ENCODE peak calls at places on chromosomes 7 and 10, in nine cellular contexts. Z is brain microvascular endothelial cell, R is astrocyte of the cerebellum, H is cardiac muscle cell, F is A549, W is heart right ventricle, E is colonic mucosa, J is AG04450, V is SK-N-SH. T is an unnamed sample.

GRCh38 chr7:103784887-103785286 is 204.6 kb downstream of the RELN start:
- DNase-seq in Z (no peak), R (no peak), H (no peak), F (no peak), W (no peak), E (no peak), J (no peak), V (no peak), T (no peak)

GRCh38 chr7:82036146-82036886 is 266.5 kb upstream of the HGF start:
- DNase-seq in Z (peak; percentile 70), R (peak; percentile 33), H (no peak), F (no peak), W (no peak), E (no peak), J (no peak), V (no peak), T (no peak)

GRCh38 chr7:33494473-33494872 is 365.1 kb downstream of the BBS9 start:
- DNase-seq in Z (no peak), R (no peak), H (no peak), F (no peak), W (no peak), E (no peak), J (no peak), V (no peak), T (peak; percentile 16)

GRCh38 chr10:88278912-88279311 is 304.2 kb downstream of the RNLS start:
- DNase-seq in Z (peak; percentile 33), R (no peak), H (no peak), F (no peak), W (no peak), E (no peak), J (no peak), V (no peak), T (no peak)

GRCh38 chr7:106012935-106013439 is 49.9 kb downstream of the CDHR3 start:
- DNase-seq in Z (no peak), R (peak; percentile 77), H (peak; percentile 55), F (no peak), W (no peak), E (no peak), J (peak; percentile 85), V (peak; percentile 61), T (peak; percentile 18)

GRCh38 chr10:125146791-125147604 is 13.4 kb downstream of the CTBP2 start:
- DNase-seq in Z (peak; percentile 85), R (no peak), H (no peak), F (peak; percentile 70), W (no peak), E (peak; percentile 45), J (no peak), V (no peak), T (peak; percentile 81)

GRCh38 chr7:32453286-32454011 is 36.7 kb downstream of the LSM5 start:
- DNase-seq in Z (no peak), R (no peak), H (no peak), F (peak; percentile 15), W (no peak), E (no peak), J (no peak), V (no peak), T (no peak)

GRCh38 chr10:59361659-59362183 is 628 bp downstream of the FAM13C start:
- DNase-seq in Z (peak; percentile 11), R (no peak), H (no peak), F (no peak), W (no peak), E (no peak), J (no peak), V (no peak), T (no peak)

GRCh38 chr7:152663101-152663740 is 12.7 kb downstream of the XRCC2 start:
- DNase-seq in Z (no peak), R (no peak), H (no peak), F (no peak), W (no peak), E (no peak), J (no peak), V (no peak), T (no peak)

GRCh38 chr7:149454006-149454405 is 6.9 kb downstream of the ZNF777 start:
- DNase-seq in Z (no peak), R (no peak), H (no peak), F (no peak), W (no peak), E (peak; percentile 10), J (no peak), V (no peak), T (no peak)

GRCh38 chr10:35194906-35195305 is 68.3 kb downstream of the CREM start:
- DNase-seq in Z (peak; percentile 36), R (peak; percentile 20), H (no peak), F (peak; percentile 79), W (no peak), E (no peak), J (peak; percentile 21), V (peak; percentile 33), T (no peak)
- H3K4me3 ChIP-seq in Z (no peak overlapping the region), R (peak overlapping the region; percentile 47), H (peak overlapping the region; percentile 47), F (peak overlapping the region; percentile 50), W (no peak overlapping the region), E (no peak overlapping the region), J (peak overlapping the region; percentile 56), V (peak overlapping the region; percentile 53), T (peak overlapping the region; percentile 34)

GRCh38 chr7:28142650-28143049 is 37.9 kb downstream of the JAZF1 start:
- DNase-seq in Z (no peak), R (no peak), H (no peak), F (no peak), W (no peak), E (no peak), J (no peak), V (no peak), T (no peak)
- TF ChIP-seq CTCF in Z (no peak), R (no peak), H (no peak), F (no peak), W (no peak), E (no peak), J (no peak), V (no peak), T (no peak)

GRCh38 chr7:6015917-6016652 is 7.0 kb downstream of the AIMP2 start:
- DNase-seq in Z (peak; percentile 71), R (peak; percentile 70), H (no peak), F (no peak), W (peak; percentile 76), E (no peak), J (peak; percentile 90), V (no peak), T (no peak)

GRCh38 chr7:6011541-6011940 is 2.5 kb downstream of the AIMP2 start:
- DNase-seq in Z (no peak), R (no peak), H (no peak), F (no peak), W (no peak), E (no peak), J (no peak), V (no peak), T (no peak)

GRCh38 chr7:6008668-6009611 is at the start of the genes AIMP2 and PMS2:
- DNase-seq in Z (peak; percentile 98), R (peak; percentile 95), H (peak; percentile 99), F (peak; percentile 99), W (peak; percentile 96), E (peak; percentile 100), J (peak; percentile 93), V (peak; percentile 99), T (peak; percentile 94)

GRCh38 chr7:6016653-6016966 is 7.5 kb downstream of the AIMP2 start:
- DNase-seq in Z (no peak), R (no peak), H (no peak), F (no peak), W (no peak), E (no peak), J (no peak), V (no peak), T (no peak)

DNA sequence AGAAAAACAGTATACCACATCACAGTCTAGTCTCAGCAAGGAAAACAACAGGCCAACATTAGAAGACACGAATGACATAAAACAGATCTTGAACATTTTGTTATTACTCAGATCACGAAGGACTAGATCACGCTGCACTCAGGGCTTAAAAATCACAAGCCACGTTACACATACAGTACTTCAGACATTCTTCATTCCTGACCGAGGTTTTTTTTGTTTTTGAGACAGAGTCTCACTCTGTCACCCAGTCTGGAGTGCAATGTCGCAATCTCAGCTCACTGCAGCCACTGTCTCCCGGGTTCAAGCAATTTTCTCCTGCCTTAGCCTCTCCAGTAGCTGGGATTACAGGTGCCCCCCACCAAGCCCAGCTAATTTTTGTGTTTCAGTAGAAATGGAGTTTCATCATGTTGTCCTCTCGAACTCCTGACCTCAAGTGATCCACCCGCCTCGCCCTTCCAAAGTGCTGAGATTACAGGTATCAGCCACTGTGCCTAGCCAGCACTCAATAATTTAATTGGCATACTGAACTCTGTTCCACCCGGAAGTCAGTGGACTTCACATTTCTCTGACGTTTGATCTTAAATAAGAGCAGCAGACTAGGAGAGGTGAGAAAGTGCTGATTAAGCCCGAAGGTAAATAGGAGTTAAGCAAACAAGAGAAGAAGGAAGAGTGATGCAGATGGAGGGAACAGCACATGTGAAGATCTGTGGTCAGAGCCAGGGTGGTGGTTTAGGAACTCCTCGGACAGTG is 3.5 kb downstream of the AIMP2 start:
- DNase-seq in Z (peak; percentile 9), R (no peak), H (no peak), F (no peak), W (no peak), E (peak; percentile 68), J (no peak), V (no peak), T (no peak)
- H3K4me3 ChIP-seq in Z (no peak overlapping the region), R (no peak overlapping the region), H (no peak overlapping the region), F (no peak overlapping the region), W (no peak overlapping the region), E (no peak overlapping the region), J (no peak overlapping the region), V (no peak overlapping the region), T (no peak overlapping the region)

GRCh38 chr7:49789736-49790135 is 16.3 kb downstream of the VWC2 start:
- DNase-seq in Z (no peak), R (no peak), H (no peak), F (no peak), W (no peak), E (no peak), J (no peak), V (no peak), T (no peak)

GRCh38 chr7:49788455-49789059 is 15.1 kb downstream of the VWC2 start:
- DNase-seq in Z (no peak), R (no peak), H (no peak), F (no peak), W (no peak), E (no peak), J (no peak), V (no peak), T (no peak)

GRCh38 chr7:49790209-49790608 is 16.8 kb downstream of the VWC2 start:
- DNase-seq in Z (no peak), R (no peak), H (no peak), F (no peak), W (no peak), E (no peak), J (no peak), V (no peak), T (no peak)

GRCh38 chr7:49787980-49788379 is 14.5 kb downstream of the VWC2 start:
- DNase-seq in Z (no peak), R (no peak), H (no peak), F (no peak), W (peak; percentile 34), E (no peak), J (no peak), V (no peak), T (no peak)

DNA sequence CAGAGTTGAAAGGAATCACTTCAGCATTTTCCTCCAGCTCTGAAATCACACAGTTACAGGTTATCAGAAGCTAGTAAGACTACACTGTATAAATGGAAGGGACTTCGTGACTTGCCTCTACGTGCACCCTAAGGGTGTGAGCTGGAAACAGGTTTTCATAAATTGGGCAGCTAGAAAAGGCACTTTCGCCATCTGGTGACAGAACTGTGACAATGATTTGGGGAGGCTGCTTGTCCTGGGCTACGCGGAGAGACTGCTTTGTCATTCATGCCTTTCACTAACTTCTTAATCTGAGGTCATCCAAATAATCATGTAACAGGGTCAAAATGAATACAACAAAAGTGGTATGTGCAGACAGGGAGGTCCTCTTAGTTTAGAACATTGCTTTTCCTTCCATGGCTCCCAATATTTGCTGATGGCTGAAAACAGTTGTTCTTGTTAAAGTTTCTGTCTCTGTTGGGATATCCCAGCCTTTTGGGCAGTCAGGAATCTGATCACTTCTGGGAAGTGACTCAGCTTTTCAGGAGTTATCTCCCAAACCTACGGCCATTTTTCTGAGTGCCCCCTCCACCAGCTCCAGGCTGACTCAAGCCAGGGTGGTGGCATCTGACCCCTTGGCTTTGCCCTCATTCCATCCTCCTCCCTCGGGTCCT is 17.8 kb downstream of the VWC2 start:
- DNase-seq in Z (no peak), R (no peak), H (peak; percentile 73), F (peak; percentile 31), W (no peak), E (peak; percentile 34), J (no peak), V (peak; percentile 39), T (no peak)
- TF ChIP-seq CTCF in Z (no peak), R (no peak), H (no peak), F (peak; percentile 21), W (peak; percentile 45), E (peak; percentile 50), J (no peak), V (peak; percentile 39), T (peak; percentile 45)

T was measured in kidney epithelial cell.